ENCODE peak calls at places on chromosomes 13 and 19, in ten cellular contexts. B, V, L, Q, Z, T, U, I, E and D are unnamed samples.

GRCh38 chr13:36778083-36778671 is 40.8 kb upstream of the RFXAP start:
- DNase-seq in Q (no peak), I (no peak), T (no peak), B (peak; percentile 80), Z (peak; percentile 74), V (no peak), L (peak; percentile 63), E (no peak), U (no peak), D (no peak)

GRCh38 chr13:31638577-31638976 is 100.7 kb upstream of the RXFP2 start:
- DNase-seq in T (peak; percentile 91), Z (peak; percentile 65), Q (no peak), U (no peak), V (no peak), I (no peak), L (peak; percentile 85), B (peak; percentile 60), E (no peak), D (no peak)

GRCh38 chr19:11821474-11821873 is 7.4 kb downstream of the ZNF440 start:
- DNase-seq in B (peak; percentile 26), L (no peak), V (no peak), Q (no peak), I (no peak), U (no peak), T (peak; percentile 43), E (no peak), Z (peak; percentile 53), D (no peak)

GRCh38 chr13:45119469-45119989 is 781 bp upstream of the GTF2F2 start:
- DNase-seq in L (peak; percentile 73), T (peak; percentile 44), V (no peak), I (no peak), U (peak; percentile 82), E (no peak), Z (peak; percentile 77), Q (no peak), B (peak; percentile 68), D (no peak)

GRCh38 chr19:45340232-45340898 is at the start of gene KLC3:
- DNase-seq in U (no peak), L (no peak), Z (no peak), T (peak; percentile 83), E (no peak), I (peak; percentile 26), B (no peak), V (peak; percentile 80), Q (peak; percentile 75), D (no peak)

GRCh38 chr13:21061077-21061945 is at the start of gene LATS2:
- DNase-seq in I (peak; percentile 62), L (peak; percentile 95), T (peak; percentile 99), Z (peak; percentile 94), E (peak; percentile 98), B (peak; percentile 97), Q (peak; percentile 97), U (peak; percentile 55), V (peak; percentile 97), D (peak; percentile 40)

GRCh38 chr13:30963794-30964193 is 31.3 kb downstream of the TEX26 start:
- DNase-seq in E (no peak), Q (peak; percentile 46), U (no peak), T (no peak), Z (peak; percentile 29), I (no peak), L (no peak), V (peak; percentile 50), B (peak; percentile 76), D (no peak)

GRCh38 chr13:99471231-99472202 is 29.8 kb upstream of the TM9SF2 start:
- DNase-seq in L (no peak), E (no peak), Z (peak; percentile 30), Q (no peak), B (no peak), V (no peak), T (peak; percentile 65), U (no peak), I (no peak), D (no peak)

GRCh38 chr19:34359954-34360315 is 5.1 kb upstream of the GPI start:
- DNase-seq in V (no peak), L (no peak), Q (no peak), U (no peak), E (no peak), B (no peak), T (no peak), Z (no peak), I (no peak), D (no peak)
- H3K4me3 ChIP-seq in V (no peak overlapping the region), L (peak overlapping the region; percentile 43), Q (peak overlapping the region; percentile 38), U (peak overlapping the region; percentile 52), E (peak overlapping the region; percentile 45), B (peak overlapping the region; percentile 64), T (peak overlapping the region; percentile 72), Z (peak overlapping the region; percentile 31), I (peak overlapping the region; percentile 47), D (peak overlapping the region; percentile 62)

DNA sequence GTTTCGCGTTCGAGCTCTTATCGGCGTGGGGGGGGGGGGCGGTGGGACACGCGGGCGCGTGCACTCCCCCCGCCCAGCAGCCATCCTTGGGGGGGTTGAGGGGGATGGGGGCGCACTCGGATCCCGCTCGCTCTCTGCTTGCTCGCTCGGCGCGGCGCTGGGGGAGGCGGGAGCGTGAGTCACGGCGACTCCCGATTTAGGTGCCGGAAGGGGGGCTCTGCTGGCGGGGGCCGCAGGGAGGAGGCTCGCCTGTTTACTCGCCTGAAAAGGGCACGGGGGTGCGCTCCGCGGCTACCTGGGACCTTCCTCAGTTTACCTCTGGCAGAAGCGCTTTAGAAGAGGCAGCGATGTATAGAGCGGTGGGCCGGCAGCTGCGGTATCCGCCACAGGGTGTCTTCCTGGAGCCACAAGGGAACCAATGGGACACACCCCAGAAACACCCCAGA is 1.1 kb upstream of the PDE4A start:
- DNase-seq in E (no peak), Z (no peak), T (peak; percentile 91), U (peak; percentile 78), I (no peak), L (no peak), V (no peak), B (no peak), Q (no peak), D (no peak)
- TF ChIP-seq CTCF in E (no peak), Z (no peak), T (no peak), U (no peak), I (no peak), L (no peak), V (no peak), B (no peak), Q (no peak), D (no peak)

GRCh38 chr19:31519216-31519615 is 170.0 kb upstream of the TSHZ3 start:
- DNase-seq in I (no peak), U (no peak), Q (no peak), V (no peak), E (no peak), L (no peak), Z (no peak), T (no peak), B (no peak), D (no peak)
- H3K4me3 ChIP-seq in I (no peak overlapping the region), U (no peak overlapping the region), Q (no peak overlapping the region), V (no peak overlapping the region), E (no peak overlapping the region), L (no peak overlapping the region), Z (no peak overlapping the region), T (no peak overlapping the region), B (no peak overlapping the region), D (no peak overlapping the region)

DNA sequence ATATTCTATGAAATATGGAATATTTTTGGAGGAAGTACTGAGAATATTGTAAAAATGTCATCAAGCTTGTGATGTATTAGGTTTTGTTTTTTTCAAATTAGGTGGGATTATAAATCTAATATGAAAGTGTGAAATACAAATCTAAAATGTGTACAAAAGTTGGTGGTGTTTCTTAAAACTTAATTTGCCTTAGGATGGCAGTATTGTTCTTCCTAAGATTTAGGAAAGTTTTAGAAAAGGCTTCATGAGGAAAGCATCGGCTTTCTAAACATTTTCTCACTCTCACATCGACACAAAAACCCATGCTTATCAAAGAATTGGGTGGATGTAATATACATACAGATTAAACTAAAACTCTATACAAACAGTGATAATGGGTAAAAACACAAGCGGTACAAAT is 972.0 kb upstream of the PCDH20 start:
- DNase-seq in I (no peak), T (peak; percentile 51), Q (no peak), Z (peak; percentile 36), L (peak; percentile 24), U (no peak), E (no peak), B (peak; percentile 34), V (no peak), D (no peak)
- TF ChIP-seq CTCF in I (no peak), T (no peak), Q (no peak), Z (peak; percentile 48), L (no peak), U (no peak), E (no peak), B (no peak), V (peak; percentile 20), D (no peak)

DNA sequence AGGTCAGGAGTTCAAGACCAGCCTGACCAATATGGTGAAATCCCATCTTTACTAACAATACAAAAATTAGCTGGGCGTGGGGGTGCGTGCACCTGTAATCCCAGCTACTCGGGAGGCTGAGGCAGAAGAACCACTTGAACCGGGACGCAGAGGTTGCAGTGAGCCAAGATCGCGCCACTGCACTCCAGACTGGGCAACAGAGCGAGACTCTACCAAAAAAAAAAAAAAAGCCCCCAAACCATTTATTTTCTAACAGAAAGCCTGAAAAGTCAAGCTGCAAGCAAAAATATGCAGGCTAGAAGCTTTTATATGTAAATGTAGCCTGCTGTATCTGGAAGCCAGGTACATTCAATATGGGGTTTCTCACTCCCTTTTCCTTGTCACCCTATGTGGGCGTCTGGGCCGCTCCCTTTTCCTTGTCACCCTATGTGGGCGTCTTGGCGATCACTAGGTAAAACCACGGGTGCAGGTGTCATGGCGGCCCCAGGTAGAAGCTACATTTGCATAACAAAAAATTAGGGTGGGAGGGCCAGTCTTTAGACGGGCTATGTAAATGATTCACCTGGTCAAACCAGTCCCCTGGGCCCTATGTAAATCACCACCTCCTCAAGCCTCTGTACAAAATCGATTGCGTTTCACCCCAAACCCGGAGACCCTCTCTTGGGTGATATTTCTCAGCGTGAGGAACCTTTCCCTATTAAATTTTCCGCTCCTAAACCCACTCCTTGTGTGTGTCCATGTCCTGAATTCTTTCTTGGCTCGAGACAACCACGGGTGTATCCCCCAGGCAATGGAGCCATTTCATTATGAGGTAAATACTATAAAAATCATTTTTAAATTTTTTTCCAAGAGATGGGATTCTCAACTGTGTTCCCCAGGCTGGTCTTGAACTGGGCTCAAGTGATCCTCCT is 2.1 kb downstream of the TRIM13 start:
- DNase-seq in I (no peak), B (no peak), Q (no peak), U (no peak), V (no peak), E (no peak), L (no peak), Z (no peak), T (no peak), D (no peak)
- H3K4me3 ChIP-seq in I (peak overlapping the region; percentile 76), B (peak overlapping the region; percentile 88), Q (peak overlapping the region; percentile 79), U (no peak overlapping the region), V (no peak overlapping the region), E (peak overlapping the region; percentile 91), L (peak overlapping the region; percentile 90), Z (no peak overlapping the region), T (peak overlapping the region; percentile 87), D (peak overlapping the region; percentile 74)